ENCODE peak calls at places on chromosomes 7 and 10, in four cellular contexts. I, K, A and C are unnamed samples.
A peak's percentile ranks its signal among the peaks of the same experiment; 100 is the strongest.

GRCh38 chr7:73850781-73851207 is 8.5 kb upstream of the METTL27 start:
- DNase-seq in K (peak; percentile 99), A (peak; percentile 98), I (peak; percentile 63), C (peak; percentile 98)

GRCh38 chr7:23514755-23515154 is 17.0 kb downstream of the TRA2A start:
- DNase-seq in I (no peak), A (no peak), K (no peak), C (no peak)

GRCh38 chr10:69418052-69418752 is 1.5 kb upstream of the TACR2 start:
- DNase-seq in I (peak; percentile 71), K (no peak), A (no peak), C (no peak)

GRCh38 chr10:110857265-110858158 is 14.2 kb upstream of the PDCD4 start:
- DNase-seq in I (peak; percentile 79), A (peak; percentile 33), K (peak; percentile 60), C (no peak)

GRCh38 chr7:140403878-140404564 is at the start of gene RAB19:
- DNase-seq in I (peak; percentile 79), A (no peak), K (no peak), C (no peak)

GRCh38 chr7:19939746-19940145 is 166.3 kb upstream of the TMEM196 start:
- DNase-seq in A (peak; percentile 95), I (no peak), K (peak; percentile 88), C (no peak)

GRCh38 chr10:67282871-67283270 is 357.0 kb downstream of the LRRTM3 start:
- DNase-seq in K (no peak), A (no peak), I (no peak), C (no peak)

GRCh38 chr10:30816144-30816811 is 186.7 kb upstream of the LYZL2 start:
- DNase-seq in K (no peak), I (no peak), A (no peak), C (no peak)

GRCh38 chr7:149495785-149496641 is 1.6 kb downstream of the ZNF746 start:
- DNase-seq in K (peak; percentile 84), I (peak; percentile 63), A (peak; percentile 77), C (peak; percentile 84)

GRCh38 chr7:35975851-35976454 is 175.1 kb downstream of the SEPTIN7 start:
- DNase-seq in A (peak; percentile 67), I (peak; percentile 66), K (peak; percentile 62), C (peak; percentile 87)

GRCh38 chr10:99917963-99918825 is 91.6 kb downstream of the DNMBP start:
- DNase-seq in A (peak; percentile 81), I (peak; percentile 65), K (peak; percentile 72), C (peak; percentile 53)

GRCh38 chr7:95209276-95209675 is 115.1 kb downstream of the PON1 start:
- DNase-seq in K (peak; percentile 78), I (no peak), A (no peak), C (peak; percentile 15)

GRCh38 chr7:37495574-37496184 is 47.0 kb upstream of the ELMO1 start:
- DNase-seq in I (no peak), K (peak; percentile 3), A (peak; percentile 51), C (peak; percentile 65)

GRCh38 chr10:77776487-77776886 is 138.9 kb upstream of the KCNMA1 start:
- DNase-seq in I (no peak), K (no peak), A (no peak), C (no peak)
- H3K4me3 ChIP-seq in I (no peak overlapping the region), K (no peak overlapping the region), A (no peak overlapping the region), C (no peak overlapping the region)

GRCh38 chr10:77251297-77252013 is 386.2 kb downstream of the KCNMA1 start:
- DNase-seq in K (peak; percentile 33), I (no peak), A (peak; percentile 58), C (peak; percentile 59)
- H3K9ac ChIP-seq in K (no peak overlapping the region), I (no peak overlapping the region), A (no peak overlapping the region), C (no peak overlapping the region)

GRCh38 chr10:123018531-123018930 is 9.7 kb downstream of the ACADSB start:
- DNase-seq in A (no peak), K (no peak), I (no peak), C (no peak)
- H3K4me1 ChIP-seq in A (no peaks in the 10 kb centered on the region), K (no peaks in the 10 kb centered on the region), I (no peaks in the 10 kb centered on the region), C (peaks cover 10% of the 10 kb centered on the region)

GRCh38 chr10:124670849-124671248 is 73.3 kb downstream of the FAM53B start:
- DNase-seq in A (no peak), K (no peak), I (no peak), C (no peak)
- H3K4me3 ChIP-seq in A (no peak overlapping the region), K (no peak overlapping the region), I (no peak overlapping the region), C (no peak overlapping the region)

GRCh38 chr10:62811159-62811875 is 4.8 kb downstream of the EGR2 start:
- DNase-seq in I (no peak), A (no peak), K (no peak), C (no peak)
- H3K9ac ChIP-seq in I (no peak overlapping the region), A (no peak overlapping the region), K (no peak overlapping the region), C (no peak overlapping the region)

DNA sequence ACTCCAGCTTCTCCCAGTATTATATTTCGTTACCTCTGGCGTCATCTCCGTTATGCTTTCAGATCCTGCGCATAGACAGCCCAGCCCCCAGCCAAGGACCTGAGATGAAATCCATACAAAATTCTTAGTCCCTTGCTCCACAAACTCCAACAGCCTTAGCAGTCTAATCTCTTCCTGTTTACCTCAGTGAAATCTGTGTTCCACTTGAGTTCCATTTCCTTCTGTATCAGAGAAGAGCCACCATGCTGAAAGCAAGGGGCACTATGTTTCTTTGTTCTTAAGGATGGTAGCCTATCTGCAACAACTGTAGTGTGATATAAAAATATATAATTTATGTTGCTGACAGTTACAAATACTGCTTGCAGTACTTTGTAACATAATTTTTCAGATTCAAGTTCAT is 59.8 kb downstream of the PTEN start:
- DNase-seq in K (no peak), A (no peak), I (no peak), C (no peak)
- H3K4me1 ChIP-seq in K (peaks cover 6% of the 10 kb centered on the region), A (peaks cover 31% of the 10 kb centered on the region), I (no peaks in the 10 kb centered on the region), C (peaks cover 17% of the 10 kb centered on the region)

GRCh38 chr10:125035588-125036298 is 93.8 kb downstream of the ZRANB1 start:
- DNase-seq in K (peak; percentile 31), I (no peak), A (no peak), C (no peak)
- H3K4me3 ChIP-seq in K (no peak overlapping the region), I (no peak overlapping the region), A (peak overlapping the region; percentile 20), C (no peak overlapping the region)

GRCh38 chr7:7970620-7971307 is 2.2 kb downstream of the GLCCI1 start:
- DNase-seq in I (peak; percentile 21), A (peak; percentile 28), K (peak; percentile 31), C (peak; percentile 35)
- H3K9ac ChIP-seq in I (peak overlapping the region; percentile 42), A (peak overlapping the region; percentile 76), K (no peak overlapping the region), C (peak overlapping the region; percentile 92)

GRCh38 chr10:79321494-79321882 is 25.8 kb upstream of the PPIF start:
- DNase-seq in A (no peak), I (no peak), K (no peak), C (no peak)
- H3K4me1 ChIP-seq in A (peaks cover 64% of the 10 kb centered on the region), I (peaks cover 7% of the 10 kb centered on the region), K (peaks cover 35% of the 10 kb centered on the region), C (peaks cover 52% of the 10 kb centered on the region)